ENCODE peak calls at places on chromosomes 11 and 22, in eight cellular contexts. One of them, this sample, is unnamed.

GRCh38 chr11:35144103-35144741 is 5.3 kb downstream of the CD44 start:
- DNase-seq in heart right ventricle: no peak
- DNase-seq in stimulated activated naive CD8-positive, alpha-beta T cell treated with anti-CD3 and anti-CD28 coated beads, Interleukin-15, Interleukin-2, amounts not matched to agents 100 U/mL and 50 U/mL, for 24 hours: peak
- DNase-seq in naive B cell: peak
- DNase-seq in HS-5: peak
- DNase-seq in fibroblast of lung: peak
- DNase-seq in brain microvascular endothelial cell: peak
- DNase-seq in effector memory CD8-positive, alpha-beta T cell: peak
- DNase-seq in this sample: peak

GRCh38 chr11:35622070-35622469 is 3.8 kb downstream of the FJX1 start:
- DNase-seq in brain microvascular endothelial cell: peak
- DNase-seq in heart right ventricle: no peak
- DNase-seq in effector memory CD8-positive, alpha-beta T cell: no peak
- DNase-seq in fibroblast of lung: peak
- DNase-seq in naive B cell: no peak
- DNase-seq in stimulated activated naive CD8-positive, alpha-beta T cell treated with anti-CD3 and anti-CD28 coated beads, Interleukin-15, Interleukin-2, amounts not matched to agents 100 U/mL and 50 U/mL, for 24 hours: no peak
- DNase-seq in HS-5: peak
- DNase-seq in this sample: peak

GRCh38 chr11:10398525-10398924 is 56.5 kb upstream of the AMPD3 start:
- DNase-seq in stimulated activated naive CD8-positive, alpha-beta T cell treated with anti-CD3 and anti-CD28 coated beads, Interleukin-15, Interleukin-2, amounts not matched to agents 100 U/mL and 50 U/mL, for 24 hours: no peak
- DNase-seq in effector memory CD8-positive, alpha-beta T cell: no peak
- DNase-seq in fibroblast of lung: no peak
- DNase-seq in naive B cell: no peak
- DNase-seq in heart right ventricle: peak
- DNase-seq in brain microvascular endothelial cell: no peak
- DNase-seq in HS-5: no peak
- DNase-seq in this sample: no peak

GRCh38 chr22:45971389-45972028 is 5.5 kb downstream of the WNT7B start:
- DNase-seq in effector memory CD8-positive, alpha-beta T cell: no peak
- DNase-seq in fibroblast of lung: peak
- DNase-seq in naive B cell: no peak
- DNase-seq in heart right ventricle: no peak
- DNase-seq in brain microvascular endothelial cell: no peak
- DNase-seq in HS-5: no peak
- DNase-seq in stimulated activated naive CD8-positive, alpha-beta T cell treated with anti-CD3 and anti-CD28 coated beads, Interleukin-15, Interleukin-2, amounts not matched to agents 100 U/mL and 50 U/mL, for 24 hours: no peak
- DNase-seq in this sample: no peak

GRCh38 chr22:35542972-35543516 is 2.4 kb downstream of the RASD2 start:
- DNase-seq in naive B cell: no peak
- DNase-seq in brain microvascular endothelial cell: no peak
- DNase-seq in HS-5: no peak
- DNase-seq in effector memory CD8-positive, alpha-beta T cell: no peak
- DNase-seq in stimulated activated naive CD8-positive, alpha-beta T cell treated with anti-CD3 and anti-CD28 coated beads, Interleukin-15, Interleukin-2, amounts not matched to agents 100 U/mL and 50 U/mL, for 24 hours: no peak
- DNase-seq in fibroblast of lung: no peak
- DNase-seq in heart right ventricle: no peak
- DNase-seq in this sample: no peak

GRCh38 chr11:68312117-68312779 is at the start of gene LRP5:
- DNase-seq in brain microvascular endothelial cell: no peak
- DNase-seq in naive B cell: no peak
- DNase-seq in fibroblast of lung: peak
- DNase-seq in effector memory CD8-positive, alpha-beta T cell: no peak
- DNase-seq in heart right ventricle: no peak
- DNase-seq in HS-5: no peak
- DNase-seq in stimulated activated naive CD8-positive, alpha-beta T cell treated with anti-CD3 and anti-CD28 coated beads, Interleukin-15, Interleukin-2, amounts not matched to agents 100 U/mL and 50 U/mL, for 24 hours: peak
- DNase-seq in this sample: no peak

GRCh38 chr22:20437253-20438065 is at the start of gene SCARF2:
- DNase-seq in brain microvascular endothelial cell: no peak
- DNase-seq in effector memory CD8-positive, alpha-beta T cell: no peak
- DNase-seq in HS-5: no peak
- DNase-seq in fibroblast of lung: peak
- DNase-seq in heart right ventricle: peak
- DNase-seq in stimulated activated naive CD8-positive, alpha-beta T cell treated with anti-CD3 and anti-CD28 coated beads, Interleukin-15, Interleukin-2, amounts not matched to agents 100 U/mL and 50 U/mL, for 24 hours: no peak
- DNase-seq in naive B cell: no peak
- DNase-seq in this sample: no peak

GRCh38 chr11:8086001-8086479 is 5.0 kb downstream of the TUB start:
- DNase-seq in brain microvascular endothelial cell: no peak
- DNase-seq in heart right ventricle: no peak
- DNase-seq in effector memory CD8-positive, alpha-beta T cell: no peak
- DNase-seq in stimulated activated naive CD8-positive, alpha-beta T cell treated with anti-CD3 and anti-CD28 coated beads, Interleukin-15, Interleukin-2, amounts not matched to agents 100 U/mL and 50 U/mL, for 24 hours: no peak
- DNase-seq in fibroblast of lung: peak
- DNase-seq in naive B cell: no peak
- DNase-seq in HS-5: no peak
- DNase-seq in this sample: no peak

GRCh38 chr22:30212363-30212995 is 34.1 kb downstream of the LIF start:
- DNase-seq in stimulated activated naive CD8-positive, alpha-beta T cell treated with anti-CD3 and anti-CD28 coated beads, Interleukin-15, Interleukin-2, amounts not matched to agents 100 U/mL and 50 U/mL, for 24 hours: peak
- DNase-seq in heart right ventricle: peak
- DNase-seq in brain microvascular endothelial cell: peak
- DNase-seq in HS-5: peak
- DNase-seq in effector memory CD8-positive, alpha-beta T cell: no peak
- DNase-seq in fibroblast of lung: peak
- DNase-seq in naive B cell: no peak
- DNase-seq in this sample: peak

GRCh38 chr11:15821471-15821870 is 534.9 kb downstream of the SOX6 start:
- DNase-seq in HS-5: no peak
- DNase-seq in naive B cell: no peak
- DNase-seq in stimulated activated naive CD8-positive, alpha-beta T cell treated with anti-CD3 and anti-CD28 coated beads, Interleukin-15, Interleukin-2, amounts not matched to agents 100 U/mL and 50 U/mL, for 24 hours: no peak
- DNase-seq in fibroblast of lung: no peak
- DNase-seq in heart right ventricle: no peak
- DNase-seq in effector memory CD8-positive, alpha-beta T cell: no peak
- DNase-seq in brain microvascular endothelial cell: no peak
- DNase-seq in this sample: no peak

GRCh38 chr11:13782395-13783080 is 114.1 kb downstream of the FAR1 start:
- DNase-seq in heart right ventricle: no peak
- DNase-seq in stimulated activated naive CD8-positive, alpha-beta T cell treated with anti-CD3 and anti-CD28 coated beads, Interleukin-15, Interleukin-2, amounts not matched to agents 100 U/mL and 50 U/mL, for 24 hours: no peak
- DNase-seq in fibroblast of lung: no peak
- DNase-seq in naive B cell: no peak
- DNase-seq in effector memory CD8-positive, alpha-beta T cell: no peak
- DNase-seq in brain microvascular endothelial cell: no peak
- DNase-seq in HS-5: no peak
- DNase-seq in this sample: no peak

GRCh38 chr11:116874251-116874650 is 36.8 kb upstream of the APOA1 start:
- DNase-seq in naive B cell: no peak
- DNase-seq in effector memory CD8-positive, alpha-beta T cell: no peak
- DNase-seq in fibroblast of lung: peak
- DNase-seq in brain microvascular endothelial cell: peak
- DNase-seq in stimulated activated naive CD8-positive, alpha-beta T cell treated with anti-CD3 and anti-CD28 coated beads, Interleukin-15, Interleukin-2, amounts not matched to agents 100 U/mL and 50 U/mL, for 24 hours: no peak
- DNase-seq in HS-5: no peak
- DNase-seq in heart right ventricle: no peak
- DNase-seq in this sample: no peak

GRCh38 chr11:65487467-65488272 is 11.2 kb upstream of the MALAT1 start:
- DNase-seq in fibroblast of lung: peak
- DNase-seq in stimulated activated naive CD8-positive, alpha-beta T cell treated with anti-CD3 and anti-CD28 coated beads, Interleukin-15, Interleukin-2, amounts not matched to agents 100 U/mL and 50 U/mL, for 24 hours: peak
- DNase-seq in heart right ventricle: peak
- DNase-seq in brain microvascular endothelial cell: peak
- DNase-seq in effector memory CD8-positive, alpha-beta T cell: no peak
- DNase-seq in naive B cell: no peak
- DNase-seq in HS-5: peak
- DNase-seq in this sample: peak

GRCh38 chr11:19967796-19968195 is 192.5 kb downstream of the DBX1 start:
- DNase-seq in HS-5: no peak
- DNase-seq in brain microvascular endothelial cell: no peak
- DNase-seq in stimulated activated naive CD8-positive, alpha-beta T cell treated with anti-CD3 and anti-CD28 coated beads, Interleukin-15, Interleukin-2, amounts not matched to agents 100 U/mL and 50 U/mL, for 24 hours: no peak
- DNase-seq in fibroblast of lung: no peak
- DNase-seq in effector memory CD8-positive, alpha-beta T cell: no peak
- DNase-seq in heart right ventricle: no peak
- DNase-seq in naive B cell: no peak
- DNase-seq in this sample: no peak

GRCh38 chr11:69355959-69356702 is 62.2 kb downstream of the MYEOV start:
- DNase-seq in stimulated activated naive CD8-positive, alpha-beta T cell treated with anti-CD3 and anti-CD28 coated beads, Interleukin-15, Interleukin-2, amounts not matched to agents 100 U/mL and 50 U/mL, for 24 hours: no peak
- DNase-seq in effector memory CD8-positive, alpha-beta T cell: no peak
- DNase-seq in naive B cell: no peak
- DNase-seq in fibroblast of lung: no peak
- DNase-seq in heart right ventricle: no peak
- DNase-seq in HS-5: no peak
- DNase-seq in brain microvascular endothelial cell: no peak
- DNase-seq in this sample: no peak

GRCh38 chr11:2387266-2387982 is 10.3 kb downstream of the CD81 start:
- DNase-seq in heart right ventricle: no peak
- DNase-seq in brain microvascular endothelial cell: no peak
- DNase-seq in effector memory CD8-positive, alpha-beta T cell: peak
- DNase-seq in HS-5: no peak
- DNase-seq in naive B cell: no peak
- DNase-seq in fibroblast of lung: peak
- DNase-seq in stimulated activated naive CD8-positive, alpha-beta T cell treated with anti-CD3 and anti-CD28 coated beads, Interleukin-15, Interleukin-2, amounts not matched to agents 100 U/mL and 50 U/mL, for 24 hours: no peak
- DNase-seq in this sample: no peak

GRCh38 chr11:102047305-102047924 is at the start of gene CFAP300:
- DNase-seq in brain microvascular endothelial cell: peak
- DNase-seq in HS-5: peak
- DNase-seq in heart right ventricle: peak
- DNase-seq in naive B cell: no peak
- DNase-seq in fibroblast of lung: peak
- DNase-seq in stimulated activated naive CD8-positive, alpha-beta T cell treated with anti-CD3 and anti-CD28 coated beads, Interleukin-15, Interleukin-2, amounts not matched to agents 100 U/mL and 50 U/mL, for 24 hours: peak
- DNase-seq in effector memory CD8-positive, alpha-beta T cell: no peak
- DNase-seq in this sample: no peak

GRCh38 chr11:76296731-76297130 is 84.2 kb downstream of the THAP12 start:
- DNase-seq in fibroblast of lung: no peak
- DNase-seq in effector memory CD8-positive, alpha-beta T cell: no peak
- DNase-seq in HS-5: no peak
- DNase-seq in naive B cell: no peak
- DNase-seq in brain microvascular endothelial cell: no peak
- DNase-seq in stimulated activated naive CD8-positive, alpha-beta T cell treated with anti-CD3 and anti-CD28 coated beads, Interleukin-15, Interleukin-2, amounts not matched to agents 100 U/mL and 50 U/mL, for 24 hours: no peak
- DNase-seq in heart right ventricle: no peak
- DNase-seq in this sample: no peak

GRCh38 chr11:110323786-110324185 is 27.4 kb upstream of the RDX start:
- DNase-seq in HS-5: no peak
- DNase-seq in stimulated activated naive CD8-positive, alpha-beta T cell treated with anti-CD3 and anti-CD28 coated beads, Interleukin-15, Interleukin-2, amounts not matched to agents 100 U/mL and 50 U/mL, for 24 hours: no peak
- DNase-seq in fibroblast of lung: no peak
- DNase-seq in brain microvascular endothelial cell: no peak
- DNase-seq in heart right ventricle: no peak
- DNase-seq in naive B cell: no peak
- DNase-seq in effector memory CD8-positive, alpha-beta T cell: no peak
- DNase-seq in this sample: no peak

GRCh38 chr11:107526197-107526596 is 39.3 kb downstream of the ALKBH8 start:
- DNase-seq in brain microvascular endothelial cell: no peak
- DNase-seq in effector memory CD8-positive, alpha-beta T cell: no peak
- DNase-seq in HS-5: no peak
- DNase-seq in naive B cell: no peak
- DNase-seq in fibroblast of lung: no peak
- DNase-seq in heart right ventricle: no peak
- DNase-seq in stimulated activated naive CD8-positive, alpha-beta T cell treated with anti-CD3 and anti-CD28 coated beads, Interleukin-15, Interleukin-2, amounts not matched to agents 100 U/mL and 50 U/mL, for 24 hours: no peak
- DNase-seq in this sample: no peak

GRCh38 chr11:35796542-35796941 is 134.0 kb downstream of the TRIM44 start:
- DNase-seq in heart right ventricle: no peak
- DNase-seq in fibroblast of lung: peak
- DNase-seq in HS-5: peak
- DNase-seq in naive B cell: no peak
- DNase-seq in stimulated activated naive CD8-positive, alpha-beta T cell treated with anti-CD3 and anti-CD28 coated beads, Interleukin-15, Interleukin-2, amounts not matched to agents 100 U/mL and 50 U/mL, for 24 hours: no peak
- DNase-seq in brain microvascular endothelial cell: peak
- DNase-seq in effector memory CD8-positive, alpha-beta T cell: no peak
- DNase-seq in this sample: peak

GRCh38 chr22:37428649-37429586 is 1.6 kb upstream of the ELFN2 start:
- DNase-seq in heart right ventricle: peak
- DNase-seq in effector memory CD8-positive, alpha-beta T cell: peak
- DNase-seq in fibroblast of lung: peak
- DNase-seq in brain microvascular endothelial cell: no peak
- DNase-seq in stimulated activated naive CD8-positive, alpha-beta T cell treated with anti-CD3 and anti-CD28 coated beads, Interleukin-15, Interleukin-2, amounts not matched to agents 100 U/mL and 50 U/mL, for 24 hours: peak
- DNase-seq in HS-5: no peak
- DNase-seq in naive B cell: peak
- DNase-seq in this sample: peak

This sample was measured in RCC 7860.